ENCODE peak calls at places on chromosome 5, in seven cellular contexts. O is heart right ventricle, F is GM06990, L is epithelial cell of esophagus, E is fibroblast of pulmonary artery, I is IMR-90, T is GM12865. J is an unnamed sample.

GRCh38 chr5:173981362-173981761 is 7.6 kb upstream of the C5orf47 start:
- DNase-seq in O (no peak), F (no peak), L (no peak), E (no peak), I (no peak), T (no peak), J (no peak)

GRCh38 chr5:141494761-141495455 is 6.0 kb downstream of the PCDHGC5 start:
- DNase-seq in O (no peak), F (no peak), L (no peak), E (no peak), I (peak), T (no peak), J (no peak)

GRCh38 chr5:23208959-23209431 is 298.4 kb upstream of the PRDM9 start:
- DNase-seq in O (peak), F (no peak), L (peak), E (peak), I (peak), T (peak), J (no peak)

GRCh38 chr5:10689391-10690081 is 71.5 kb downstream of the DAP start:
- DNase-seq in O (no peak), F (peak), L (peak), E (peak), I (peak), T (peak), J (no peak)

GRCh38 chr5:7410936-7411511 is 15.1 kb downstream of the ADCY2 start:
- DNase-seq in O (no peak), F (no peak), L (no peak), E (no peak), I (no peak), T (no peak), J (no peak)

GRCh38 chr5:29960323-29960722 is 1233.2 kb upstream of the CDH6 start:
- DNase-seq in O (no peak), F (no peak), L (no peak), E (no peak), I (no peak), T (no peak), J (no peak)

GRCh38 chr5:72556351-72557146 is 49.3 kb upstream of the ZNF366 start:
- DNase-seq in O (peak), F (peak), L (peak), E (peak), I (peak), T (peak), J (peak)

GRCh38 chr5:35205606-35206005 is 24.7 kb downstream of the PRLR start:
- DNase-seq in O (no peak), F (no peak), L (no peak), E (no peak), I (no peak), T (no peak), J (no peak)

GRCh38 chr5:141608557-141608956 is 10.2 kb downstream of the DIAPH1 start:
- DNase-seq in O (no peak), F (no peak), L (no peak), E (no peak), I (no peak), T (no peak), J (no peak)

GRCh38 chr5:12623408-12623807 is 719.2 kb upstream of the CTNND2 start:
- DNase-seq in O (no peak), F (no peak), L (no peak), E (no peak), I (no peak), T (no peak), J (no peak)

GRCh38 chr5:68240196-68240595 is 24.6 kb downstream of the PIK3R1 start:
- DNase-seq in O (no peak), F (no peak), L (no peak), E (no peak), I (no peak), T (peak), J (no peak)

GRCh38 chr5:76104027-76104426 is 20.8 kb downstream of the SV2C start:
- DNase-seq in O (no peak), F (no peak), L (peak), E (peak), I (peak), T (peak), J (no peak)

GRCh38 chr5:122877518-122877917 is 32.1 kb downstream of the SNX24 start:
- DNase-seq in O (no peak), F (peak), L (no peak), E (no peak), I (no peak), T (peak), J (no peak)

GRCh38 chr5:4857761-4858160 is 282.4 kb upstream of the ADAMTS16 start:
- DNase-seq in O (no peak), F (no peak), L (no peak), E (no peak), I (no peak), T (no peak), J (no peak)

GRCh38 chr5:67972027-67972822 is 243.3 kb upstream of the PIK3R1 start:
- DNase-seq in O (no peak), F (no peak), L (no peak), E (peak), I (no peak), T (no peak), J (no peak)

GRCh38 chr5:179819296-179820126 is 1.2 kb upstream of the SQSTM1 start:
- DNase-seq in O (peak), F (peak), L (peak), E (peak), I (peak), T (peak), J (peak)

GRCh38 chr5:35908266-35908665 is 30.2 kb downstream of the CAPSL start:
- DNase-seq in O (no peak), F (no peak), L (no peak), E (no peak), I (no peak), T (no peak), J (no peak)

GRCh38 chr5:160390787-160391696 is 8.8 kb downstream of the FAM200C start:
- DNase-seq in O (no peak), F (no peak), L (peak), E (peak), I (peak), T (peak), J (no peak)

GRCh38 chr5:76402251-76402879 is 720 bp upstream of the IQGAP2 start:
- DNase-seq in O (peak), F (peak), L (peak), E (peak), I (no peak), T (peak), J (peak)

GRCh38 chr5:76219636-76220035 is 136.5 kb downstream of the SV2C start:
- DNase-seq in O (no peak), F (no peak), L (no peak), E (no peak), I (no peak), T (peak), J (no peak)

GRCh38 chr5:140175367-140176027 is 509 bp downstream of the CYSTM1 start:
- DNase-seq in O (peak), F (peak), L (peak), E (peak), I (peak), T (peak), J (peak)
- TF ChIP-seq CTCF in O (peak), F (peak), L (no peak), E (peak), I (peak), T (peak), J (no peak)

DNA sequence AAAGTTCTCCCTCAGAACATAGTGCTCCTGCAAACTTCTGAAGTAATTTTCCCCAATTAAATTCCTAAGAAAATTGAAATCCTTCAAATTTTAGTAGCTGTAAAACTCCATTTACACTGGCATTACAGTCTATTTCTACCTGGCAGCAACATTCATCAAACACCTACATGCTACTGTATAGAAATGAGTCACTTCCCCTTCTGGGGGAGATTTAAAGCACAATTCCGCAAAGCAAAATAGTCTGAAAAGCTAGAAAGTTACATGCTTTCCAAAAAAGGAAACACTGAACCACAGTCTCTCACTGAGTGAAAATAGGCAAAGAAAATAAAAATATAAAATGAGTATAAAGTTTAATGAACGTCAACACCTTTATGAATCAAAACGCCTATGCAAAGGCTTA is 43.3 kb downstream of the MCTP1 start:
- DNase-seq in O (no peak), F (peak), L (no peak), E (no peak), I (no peak), T (peak), J (no peak)
- TF ChIP-seq CTCF in O (no peak), F (no peak), L (no peak), E (no peak), I (no peak), T (no peak), J (no peak)

GRCh38 chr5:79535477-79536192 is 21.7 kb upstream of the HOMER1 start:
- DNase-seq in O (no peak), F (no peak), L (peak), E (no peak), I (peak), T (no peak), J (no peak)
- TF ChIP-seq CTCF in O (peak), F (no peak), L (peak), E (no peak), I (peak), T (no peak), J (no peak)

GRCh38 chr5:32712463-32713395 is 1.6 kb downstream of the NPR3 start:
- DNase-seq in O (no peak), F (peak), L (peak), E (no peak), I (peak), T (no peak), J (no peak)
- TF ChIP-seq CTCF in O (no peak), F (no peak), L (no peak), E (no peak), I (no peak), T (no peak), J (no peak)

GRCh38 chr5:138536665-138537315 is 6.2 kb downstream of the ETF1 start:
- DNase-seq in O (no peak), F (no peak), L (peak), E (no peak), I (no peak), T (no peak), J (no peak)
- TF ChIP-seq CTCF in O (peak), F (peak), L (peak), E (peak), I (peak), T (peak), J (no peak)

GRCh38 chr5:151771259-151772028 is at the start of gene G3BP1:
- DNase-seq in O (peak), F (peak), L (peak), E (peak), I (peak), T (peak), J (peak)

GRCh38 chr5:151772868-151773561 is 1.3 kb downstream of the G3BP1 start:
- DNase-seq in O (no peak), F (no peak), L (peak), E (peak), I (peak), T (no peak), J (no peak)

GRCh38 chr5:151770383-151771258 is 1.1 kb upstream of the G3BP1 start:
- DNase-seq in O (peak), F (no peak), L (peak), E (peak), I (peak), T (peak), J (peak)

GRCh38 chr5:151773979-151774378 is 2.2 kb downstream of the G3BP1 start:
- DNase-seq in O (no peak), F (no peak), L (no peak), E (no peak), I (no peak), T (no peak), J (no peak)

GRCh38 chr5:151772029-151772867 is 494 bp downstream of the G3BP1 start:
- DNase-seq in O (peak), F (no peak), L (peak), E (peak), I (no peak), T (peak), J (no peak)
- TF ChIP-seq CTCF in O (no peak), F (no peak), L (no peak), E (no peak), I (no peak), T (no peak), J (no peak)

GRCh38 chr5:153425914-153426313 is 64.6 kb upstream of the GRIA1 start:
- DNase-seq in O (no peak), F (no peak), L (peak), E (no peak), I (no peak), T (peak), J (no peak)
- TF ChIP-seq CTCF in O (no peak), F (peak), L (peak), E (peak), I (no peak), T (peak), J (no peak)

GRCh38 chr5:74934949-74935751 is 69.0 kb upstream of the FAM169A start:
- DNase-seq in O (no peak), F (no peak), L (peak), E (peak), I (peak), T (peak), J (no peak)
- TF ChIP-seq CTCF in O (peak), F (peak), L (peak), E (peak), I (peak), T (peak), J (no peak)

DNA sequence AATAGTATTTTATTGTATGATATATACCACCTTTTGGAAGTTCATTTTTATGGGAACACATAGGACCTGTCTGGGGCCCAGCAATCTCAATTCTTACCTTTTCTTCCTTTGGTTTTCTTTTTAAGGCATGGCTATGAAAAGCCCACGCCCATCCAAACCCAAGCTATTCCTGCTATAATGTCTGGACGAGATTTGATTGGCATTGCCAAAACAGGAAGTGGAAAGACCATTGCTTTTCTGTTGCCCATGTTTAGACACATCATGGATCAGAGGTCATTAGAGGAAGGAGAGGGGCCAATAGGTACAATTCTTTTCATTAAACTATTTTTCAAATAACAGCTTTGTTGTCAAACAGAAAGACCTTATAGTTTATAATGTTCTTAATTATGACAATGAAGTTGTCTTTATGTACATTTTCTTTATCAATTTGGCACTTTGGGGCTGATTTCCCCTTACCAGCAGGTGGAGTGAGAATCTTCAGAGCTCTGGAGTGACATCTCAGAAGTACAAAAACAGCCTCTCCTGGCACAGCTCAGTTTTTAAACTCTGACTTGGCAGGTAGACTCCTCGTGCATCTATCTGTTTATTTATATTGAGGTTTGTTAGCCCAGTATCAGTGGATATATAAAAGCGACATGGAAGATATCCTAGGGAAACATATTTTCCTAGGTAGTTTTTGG is 25.8 kb downstream of the DDX46 start:
- DNase-seq in O (no peak), F (no peak), L (peak), E (peak), I (peak), T (peak), J (no peak)
- TF ChIP-seq CTCF in O (peak), F (peak), L (peak), E (peak), I (peak), T (peak), J (no peak)

J was measured in activated B cell treated with CpG ODN at 0.5 μM for 24 hours.